ENCODE peak calls at places on chromosomes 13 and 19, in seven cellular contexts. M, P, V, E, Q, G and W are unnamed samples.

GRCh38 chr13:89687066-89687465 is 1660.4 kb upstream of the MIR17HG start:
- DNase-seq in G (no peak), P (no peak), V (peak), E (no peak), M (no peak), Q (no peak), W (no peak)

GRCh38 chr13:27601208-27601607 is 19.1 kb downstream of the LNX2 start:
- DNase-seq in P (no peak), Q (no peak), E (no peak), G (no peak), M (no peak), V (no peak), W (no peak)

GRCh38 chr13:100887729-100888151 is 213.1 kb upstream of the TMTC4 start:
- DNase-seq in P (no peak), Q (no peak), E (no peak), M (no peak), V (peak), G (no peak), W (no peak)

GRCh38 chr13:112688560-112689497 is 1.0 kb upstream of the ATP11A start:
- DNase-seq in M (peak), E (no peak), V (peak), G (peak), Q (no peak), P (peak), W (no peak)

GRCh38 chr19:47742636-47743035 is 2.7 kb upstream of the NOP53 start:
- DNase-seq in P (no peak), M (no peak), G (no peak), E (no peak), Q (no peak), V (no peak), W (no peak)

GRCh38 chr13:29850213-29850898 is at the start of gene UBL3:
- DNase-seq in V (peak), Q (peak), E (peak), M (peak), P (peak), G (peak), W (peak)

GRCh38 chr19:4031420-4031819 is 23.9 kb downstream of the PIAS4 start:
- DNase-seq in P (no peak), Q (no peak), V (no peak), M (no peak), G (no peak), E (no peak), W (no peak)

GRCh38 chr13:45718992-45719391 is 16.9 kb downstream of the CBY2 start:
- DNase-seq in M (no peak), G (no peak), Q (no peak), V (no peak), E (no peak), P (no peak), W (no peak)

GRCh38 chr19:49924004-49924880 is 4.8 kb upstream of the ATF5 start:
- DNase-seq in P (no peak), M (no peak), E (no peak), Q (no peak), V (no peak), G (no peak), W (no peak)

GRCh38 chr19:23285948-23286347 is 35.8 kb upstream of the ZNF724 start:
- DNase-seq in E (no peak), Q (no peak), G (no peak), V (no peak), M (no peak), P (no peak), W (no peak)

GRCh38 chr13:22662771-22663170 is 518.0 kb upstream of the SGCG start:
- DNase-seq in G (no peak), V (no peak), M (no peak), E (no peak), Q (no peak), P (no peak), W (no peak)

GRCh38 chr13:27274631-27275030 is 4.0 kb downstream of the RASL11A start:
- DNase-seq in V (no peak), E (no peak), G (no peak), P (no peak), Q (no peak), M (no peak), W (no peak)

GRCh38 chr13:29402168-29402621 is 193.3 kb downstream of the SLC7A1 start:
- DNase-seq in G (no peak), E (no peak), P (no peak), V (peak), M (no peak), Q (no peak), W (no peak)